ENCODE peak calls at places on chromosome 13, in seven cellular contexts. One of them, this sample, is unnamed.

GRCh38 chr13:82330499-82330898 is 1551.8 kb downstream of the SLITRK1 start:
- DNase-seq in neural progenitor cell: no peak
- DNase-seq in GM23248: peak; percentile 4
- DNase-seq in PC-3: peak; percentile 59
- DNase-seq in hepatocyte: no peak
- DNase-seq in HCT116: no peak
- DNase-seq in GM23338: peak; percentile 65
- DNase-seq in this sample: peak; percentile 38

GRCh38 chr13:23074054-23074805 is 106.5 kb upstream of the SGCG start:
- DNase-seq in neural progenitor cell: no peak
- DNase-seq in GM23248: no peak
- DNase-seq in PC-3: no peak
- DNase-seq in hepatocyte: no peak
- DNase-seq in HCT116: no peak
- DNase-seq in GM23338: no peak
- DNase-seq in this sample: no peak

GRCh38 chr13:33381906-33382305 is 96.4 kb upstream of the STARD13 start:
- DNase-seq in neural progenitor cell: no peak
- DNase-seq in GM23248: no peak
- DNase-seq in PC-3: no peak
- DNase-seq in hepatocyte: no peak
- DNase-seq in HCT116: no peak
- DNase-seq in GM23338: no peak
- DNase-seq in this sample: no peak

GRCh38 chr13:46492946-46493345 is 60.0 kb upstream of the LRCH1 start:
- DNase-seq in neural progenitor cell: peak; percentile 63
- DNase-seq in GM23248: peak; percentile 65
- DNase-seq in PC-3: peak; percentile 66
- DNase-seq in hepatocyte: peak; percentile 70
- DNase-seq in HCT116: peak; percentile 32
- DNase-seq in GM23338: peak; percentile 77
- DNase-seq in this sample: no peak

GRCh38 chr13:99813346-99814095 is 158.0 kb downstream of the ZIC5 start:
- DNase-seq in neural progenitor cell: no peak
- DNase-seq in GM23248: no peak
- DNase-seq in PC-3: no peak
- DNase-seq in hepatocyte: no peak
- DNase-seq in HCT116: no peak
- DNase-seq in GM23338: no peak
- DNase-seq in this sample: no peak

GRCh38 chr13:26914624-26915023 is 154.0 kb upstream of the GPR12 start:
- DNase-seq in neural progenitor cell: no peak
- DNase-seq in GM23248: no peak
- DNase-seq in PC-3: no peak
- DNase-seq in hepatocyte: no peak
- DNase-seq in HCT116: peak; percentile 6
- DNase-seq in GM23338: no peak
- DNase-seq in this sample: no peak

GRCh38 chr13:26412263-26412662 is 145.2 kb upstream of the WASF3 start:
- DNase-seq in neural progenitor cell: no peak
- DNase-seq in GM23248: no peak
- DNase-seq in PC-3: no peak
- DNase-seq in hepatocyte: no peak
- DNase-seq in HCT116: no peak
- DNase-seq in GM23338: no peak
- DNase-seq in this sample: no peak

GRCh38 chr13:89550842-89551422 is 1796.6 kb upstream of the MIR17HG start:
- DNase-seq in neural progenitor cell: no peak
- DNase-seq in GM23248: no peak
- DNase-seq in PC-3: peak; percentile 37
- DNase-seq in hepatocyte: no peak
- DNase-seq in HCT116: no peak
- DNase-seq in GM23338: no peak
- DNase-seq in this sample: no peak

GRCh38 chr13:52195052-52195837 is 35.8 kb upstream of the NEK3 start:
- DNase-seq in neural progenitor cell: peak; percentile 20
- DNase-seq in GM23248: peak; percentile 75
- DNase-seq in PC-3: peak; percentile 9
- DNase-seq in hepatocyte: peak; percentile 14
- DNase-seq in HCT116: no peak
- DNase-seq in GM23338: peak; percentile 93
- DNase-seq in this sample: peak; percentile 30

GRCh38 chr13:86002921-86003488 is 203.8 kb upstream of the SLITRK6 start:
- DNase-seq in neural progenitor cell: peak; percentile 82
- DNase-seq in GM23248: no peak
- DNase-seq in PC-3: no peak
- DNase-seq in hepatocyte: no peak
- DNase-seq in HCT116: no peak
- DNase-seq in GM23338: no peak
- DNase-seq in this sample: no peak

GRCh38 chr13:46008631-46009030 is 43.9 kb downstream of the ZC3H13 start:
- DNase-seq in neural progenitor cell: no peak
- DNase-seq in GM23248: no peak
- DNase-seq in PC-3: no peak
- DNase-seq in hepatocyte: no peak
- DNase-seq in HCT116: no peak
- DNase-seq in GM23338: no peak
- DNase-seq in this sample: no peak

GRCh38 chr13:98105929-98106336 is 37.0 kb upstream of the FARP1 start:
- DNase-seq in neural progenitor cell: no peak
- DNase-seq in GM23248: peak; percentile 74
- DNase-seq in PC-3: peak; percentile 23
- DNase-seq in hepatocyte: peak; percentile 77
- DNase-seq in HCT116: no peak
- DNase-seq in GM23338: no peak
- DNase-seq in this sample: no peak

GRCh38 chr13:61728468-61728867 is 312.8 kb upstream of the PCDH20 start:
- DNase-seq in neural progenitor cell: no peak
- DNase-seq in GM23248: no peak
- DNase-seq in PC-3: no peak
- DNase-seq in hepatocyte: peak; percentile 34
- DNase-seq in HCT116: no peak
- DNase-seq in GM23338: no peak
- DNase-seq in this sample: no peak

GRCh38 chr13:28449826-28450773 is 44.8 kb downstream of the FLT1 start:
- DNase-seq in neural progenitor cell: no peak
- DNase-seq in GM23248: peak; percentile 30
- DNase-seq in PC-3: peak; percentile 28
- DNase-seq in hepatocyte: no peak
- DNase-seq in HCT116: no peak
- DNase-seq in GM23338: no peak
- DNase-seq in this sample: no peak

GRCh38 chr13:71814806-71815205 is 52.2 kb downstream of the DACH1 start:
- DNase-seq in neural progenitor cell: no peak
- DNase-seq in GM23248: no peak
- DNase-seq in PC-3: no peak
- DNase-seq in hepatocyte: no peak
- DNase-seq in HCT116: no peak
- DNase-seq in GM23338: no peak
- DNase-seq in this sample: no peak

GRCh38 chr13:109628251-109628699 is 158.1 kb downstream of the IRS2 start:
- DNase-seq in neural progenitor cell: no peak
- DNase-seq in GM23248: peak; percentile 78
- DNase-seq in PC-3: peak; percentile 85
- DNase-seq in hepatocyte: no peak
- DNase-seq in HCT116: no peak
- DNase-seq in GM23338: no peak
- DNase-seq in this sample: no peak

GRCh38 chr13:37775871-37776270 is 93.7 kb downstream of the TRPC4 start:
- DNase-seq in neural progenitor cell: no peak
- DNase-seq in GM23248: peak; percentile 70
- DNase-seq in PC-3: no peak
- DNase-seq in hepatocyte: no peak
- DNase-seq in HCT116: no peak
- DNase-seq in GM23338: no peak
- DNase-seq in this sample: no peak

GRCh38 chr13:60887711-60888110 is 490.7 kb downstream of the TDRD3 start:
- DNase-seq in neural progenitor cell: no peak
- DNase-seq in GM23248: no peak
- DNase-seq in PC-3: no peak
- DNase-seq in hepatocyte: no peak
- DNase-seq in HCT116: no peak
- DNase-seq in GM23338: no peak
- DNase-seq in this sample: no peak

GRCh38 chr13:110302986-110303385 is 4.0 kb downstream of the COL4A1 start:
- DNase-seq in neural progenitor cell: no peak
- DNase-seq in GM23248: no peak
- DNase-seq in PC-3: no peak
- DNase-seq in hepatocyte: no peak
- DNase-seq in HCT116: no peak
- DNase-seq in GM23338: no peak
- DNase-seq in this sample: no peak

GRCh38 chr13:35784286-35784951 is 307.9 kb upstream of the MAB21L1 start:
- DNase-seq in neural progenitor cell: no peak
- DNase-seq in GM23248: no peak
- DNase-seq in PC-3: no peak
- DNase-seq in hepatocyte: no peak
- DNase-seq in HCT116: no peak
- DNase-seq in GM23338: no peak
- DNase-seq in this sample: no peak

GRCh38 chr13:44303681-44304432 is 69.8 kb upstream of the SERP2 start:
- DNase-seq in neural progenitor cell: no peak
- DNase-seq in GM23248: no peak
- DNase-seq in PC-3: no peak
- DNase-seq in hepatocyte: peak; percentile 36
- DNase-seq in HCT116: no peak
- DNase-seq in GM23338: no peak
- DNase-seq in this sample: no peak

GRCh38 chr13:86946734-86947133 is 724.4 kb upstream of the SLITRK5 start:
- DNase-seq in neural progenitor cell: no peak
- DNase-seq in GM23248: no peak
- DNase-seq in PC-3: no peak
- DNase-seq in hepatocyte: no peak
- DNase-seq in HCT116: no peak
- DNase-seq in GM23338: peak; percentile 44
- DNase-seq in this sample: peak; percentile 7

GRCh38 chr13:94249512-94249911 is 230.0 kb downstream of the DCT start:
- DNase-seq in neural progenitor cell: peak; percentile 39
- DNase-seq in GM23248: peak; percentile 78
- DNase-seq in PC-3: peak; percentile 49
- DNase-seq in hepatocyte: no peak
- DNase-seq in HCT116: no peak
- DNase-seq in GM23338: peak; percentile 28
- DNase-seq in this sample: no peak
- TF ChIP-seq EZH2phosphoT487 in neural progenitor cell: no peak
- TF ChIP-seq EZH2phosphoT487 in GM23248: peak; percentile 82
- TF ChIP-seq EZH2phosphoT487 in PC-3: no peak
- TF ChIP-seq EZH2phosphoT487 in hepatocyte: no peak
- TF ChIP-seq EZH2phosphoT487 in HCT116: no peak
- TF ChIP-seq EZH2phosphoT487 in GM23338: no peak
- TF ChIP-seq EZH2phosphoT487 in this sample: no peak

GRCh38 chr13:39779337-39780270 is 124.1 kb downstream of the COG6 start:
- DNase-seq in neural progenitor cell: no peak
- DNase-seq in GM23248: peak; percentile 27
- DNase-seq in PC-3: peak; percentile 39
- DNase-seq in hepatocyte: no peak
- DNase-seq in HCT116: no peak
- DNase-seq in GM23338: no peak
- DNase-seq in this sample: no peak
- H3K27ac ChIP-seq in neural progenitor cell: no peak overlapping the region
- H3K27ac ChIP-seq in GM23248: no peak overlapping the region
- H3K27ac ChIP-seq in PC-3: no peak overlapping the region
- H3K27ac ChIP-seq in hepatocyte: no peak overlapping the region
- H3K27ac ChIP-seq in HCT116: no peak overlapping the region
- H3K27ac ChIP-seq in GM23338: no peak overlapping the region
- H3K27ac ChIP-seq in this sample: no peak overlapping the region

GRCh38 chr13:30736461-30736860 is 1.1 kb downstream of the ALOX5AP start:
- DNase-seq in neural progenitor cell: no peak
- DNase-seq in GM23248: no peak
- DNase-seq in PC-3: no peak
- DNase-seq in hepatocyte: no peak
- DNase-seq in HCT116: no peak
- DNase-seq in GM23338: no peak
- DNase-seq in this sample: no peak
- TF ChIP-seq EZH2 in neural progenitor cell: no peak
- TF ChIP-seq EZH2 in GM23248: no peak
- TF ChIP-seq EZH2 in PC-3: no peak
- TF ChIP-seq EZH2 in hepatocyte: no peak
- TF ChIP-seq EZH2 in HCT116: no peak
- TF ChIP-seq EZH2 in GM23338: no peak
- TF ChIP-seq EZH2 in this sample: no peak

GRCh38 chr13:49371943-49372636 is 71.8 kb downstream of the CAB39L start:
- DNase-seq in neural progenitor cell: no peak
- DNase-seq in GM23248: no peak
- DNase-seq in PC-3: peak; percentile 63
- DNase-seq in hepatocyte: no peak
- DNase-seq in HCT116: no peak
- DNase-seq in GM23338: no peak
- DNase-seq in this sample: no peak
- TF ChIP-seq EZH2phosphoT487 in neural progenitor cell: no peak
- TF ChIP-seq EZH2phosphoT487 in GM23248: no peak
- TF ChIP-seq EZH2phosphoT487 in PC-3: no peak
- TF ChIP-seq EZH2phosphoT487 in hepatocyte: no peak
- TF ChIP-seq EZH2phosphoT487 in HCT116: no peak
- TF ChIP-seq EZH2phosphoT487 in GM23338: no peak
- TF ChIP-seq EZH2phosphoT487 in this sample: no peak

DNA sequence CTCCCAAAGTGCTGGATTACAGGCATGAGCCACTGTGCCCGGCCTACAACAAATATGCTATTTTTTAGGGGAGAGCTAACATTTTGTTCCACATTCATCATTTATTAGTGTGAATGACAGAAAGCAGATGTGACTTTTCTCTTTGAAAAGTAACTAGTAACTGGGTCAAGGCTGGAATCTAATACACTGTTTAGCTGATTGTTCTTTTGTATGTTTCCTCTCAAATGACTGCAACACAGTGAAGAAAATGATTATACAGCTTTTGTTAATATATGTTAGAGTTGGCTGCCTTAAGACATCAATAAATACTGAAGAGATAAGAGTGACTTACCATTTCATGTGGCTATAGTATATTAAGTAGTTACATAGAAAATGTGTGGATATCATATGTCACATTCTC is 27.0 kb downstream of the MTRF1 start:
- DNase-seq in neural progenitor cell: no peak
- DNase-seq in GM23248: no peak
- DNase-seq in PC-3: no peak
- DNase-seq in hepatocyte: no peak
- DNase-seq in HCT116: no peak
- DNase-seq in GM23338: no peak
- DNase-seq in this sample: no peak
- H3K27ac ChIP-seq in neural progenitor cell: no peak overlapping the region
- H3K27ac ChIP-seq in GM23248: no peak overlapping the region
- H3K27ac ChIP-seq in PC-3: no peak overlapping the region
- H3K27ac ChIP-seq in hepatocyte: no peak overlapping the region
- H3K27ac ChIP-seq in HCT116: no peak overlapping the region
- H3K27ac ChIP-seq in GM23338: no peak overlapping the region
- H3K27ac ChIP-seq in this sample: no peak overlapping the region

This sample was measured in MM.1S.